ENCODE peak calls at places on chromosomes 4 and X, in nine cellular contexts. K is mammary epithelial cell, Z is IMR-90, X is SK-N-SH, A is spleen, W is Karpas-422, E is PC-9, P is pancreas, G is GM23338. M is an unnamed sample. For H3K4me1, the result is how much of the 10 kb centered on the place peaks cover.

GRCh38 chr4:147640331-147640730 is 23.1 kb downstream of the TMEM184C start:
- DNase-seq in W (no peak), G (no peak), E (no peak), P (no peak), A (no peak), X (no peak), Z (peak), K (no peak), M (no peak)

GRCh38 chr4:106032851-106033286 is 137.6 kb downstream of the NPNT start:
- DNase-seq in W (no peak), P (no peak), K (no peak), E (no peak), G (no peak), X (no peak), Z (no peak), A (peak), M (no peak)

GRCh38 chr4:48653217-48654014 is 126.7 kb downstream of the FRYL start:
- DNase-seq in A (no peak), X (peak), K (no peak), G (peak), P (peak), Z (peak), E (no peak), W (no peak), M (no peak)

GRCh38 chr4:15344041-15344440 is 83.8 kb upstream of the C1QTNF7 start:
- DNase-seq in X (no peak), P (no peak), G (no peak), W (no peak), Z (peak), K (peak), E (no peak), A (no peak), M (peak)

GRCh38 chr4:157808796-157809408 is 363.9 kb downstream of the GASK1B start:
- DNase-seq in E (no peak), K (no peak), W (no peak), A (no peak), X (no peak), Z (no peak), G (no peak), P (no peak), M (no peak)

GRCh38 chrX:120857240-120857639 is 18.4 kb downstream of the CT47B1 start:
- DNase-seq in G (peak), E (peak), X (no peak), A (no peak), Z (no peak), W (peak), K (no peak), P (no peak), M (no peak)

GRCh38 chrX:72630185-72630584 is 57.5 kb upstream of the HDAC8 start:
- DNase-seq in K (no peak), P (no peak), G (no peak), E (no peak), W (no peak), X (no peak), A (no peak), Z (no peak), M (no peak)

GRCh38 chr4:118284169-118284568 is 68.6 kb downstream of the PRSS12 start:
- DNase-seq in X (no peak), P (no peak), E (no peak), K (peak), W (peak), G (no peak), A (no peak), Z (peak), M (no peak)

GRCh38 chrX:137982791-137983190 is 416.9 kb downstream of the ZIC3 start:
- DNase-seq in G (no peak), W (no peak), Z (no peak), P (no peak), A (no peak), X (no peak), K (no peak), E (no peak), M (no peak)

GRCh38 chr4:148022975-148023374 is 291.1 kb downstream of the ARHGAP10 start:
- DNase-seq in P (no peak), A (no peak), G (no peak), W (no peak), X (no peak), Z (no peak), E (no peak), K (no peak), M (no peak)

GRCh38 chr4:4203688-4204400 is 22.9 kb downstream of the OTOP1 start:
- DNase-seq in P (no peak), K (no peak), G (no peak), W (no peak), A (no peak), Z (no peak), E (no peak), X (no peak), M (no peak)

GRCh38 chr4:14848210-14848609 is 154.1 kb upstream of the CPEB2 start:
- DNase-seq in A (no peak), G (no peak), W (no peak), K (no peak), P (no peak), X (no peak), Z (no peak), E (no peak), M (no peak)

GRCh38 chr4:157779084-157779483 is 393.7 kb downstream of the GASK1B start:
- DNase-seq in A (no peak), G (no peak), X (no peak), E (no peak), Z (no peak), W (peak), K (no peak), P (no peak), M (no peak)

GRCh38 chr4:2783790-2784189 is 9.1 kb upstream of the SH3BP2 start:
- DNase-seq in X (no peak), W (no peak), E (no peak), K (no peak), P (no peak), Z (no peak), A (no peak), G (no peak), M (no peak)

GRCh38 chrX:49308604-49309269 is 5.3 kb downstream of the GAGE10 start:
- DNase-seq in W (peak), P (no peak), Z (no peak), A (peak), X (no peak), E (no peak), G (no peak), K (peak), M (no peak)
- H3K4me3 ChIP-seq in W (peak), P (no peak), Z (no peak), A (peak), X (peak), E (no peak), G (peak), K (peak), M (peak)

GRCh38 chr4:65791807-65792308 is 121.6 kb upstream of the EPHA5 start:
- DNase-seq in K (peak), Z (no peak), G (peak), P (no peak), A (no peak), W (no peak), X (no peak), E (no peak), M (no peak)

GRCh38 chr4:65789341-65789740 is 119.1 kb upstream of the EPHA5 start:
- DNase-seq in G (no peak), Z (no peak), P (no peak), X (no peak), A (no peak), E (no peak), K (no peak), W (no peak), M (no peak)

GRCh38 chr4:65789850-65790249 is 119.6 kb upstream of the EPHA5 start:
- DNase-seq in W (no peak), E (no peak), P (no peak), A (no peak), K (no peak), X (no peak), G (no peak), Z (no peak), M (no peak)

GRCh38 chr4:65791111-65791806 is 121.0 kb upstream of the EPHA5 start:
- DNase-seq in X (no peak), G (no peak), K (no peak), A (no peak), E (no peak), W (no peak), P (no peak), Z (no peak), M (no peak)
- H3K27ac ChIP-seq in X (no peak), G (no peak), K (no peak), A (no peak), E (no peak), W (no peak), P (no peak), Z (no peak), M (no peak)

GRCh38 chrX:38154340-38154739 is 66.3 kb downstream of the SRPX start:
- DNase-seq in G (no peak), K (no peak), X (no peak), P (no peak), A (no peak), W (no peak), Z (no peak), E (no peak), M (no peak)

GRCh38 chrX:38156838-38157237 is 63.8 kb downstream of the SRPX start:
- DNase-seq in W (no peak), X (no peak), P (no peak), Z (peak), A (no peak), K (no peak), E (no peak), G (no peak), M (no peak)

GRCh38 chrX:38151426-38151825 is 69.2 kb downstream of the SRPX start:
- DNase-seq in Z (peak), W (no peak), G (no peak), X (no peak), A (no peak), P (no peak), K (no peak), E (no peak), M (no peak)

GRCh38 chrX:38150993-38151392 is 69.7 kb downstream of the SRPX start:
- DNase-seq in X (no peak), P (no peak), G (no peak), E (no peak), K (no peak), W (no peak), A (no peak), Z (no peak), M (no peak)

GRCh38 chrX:38154818-38155217 is 65.9 kb downstream of the SRPX start:
- DNase-seq in A (no peak), P (no peak), E (no peak), G (no peak), K (no peak), X (no peak), Z (no peak), W (no peak), M (no peak)
- H3K4me1 ChIP-seq in A (under half), P (under half), E (under half), G (under half), K (under half), X (under half), Z (under half), W (under half), M (under half)

GRCh38 chr4:41145571-41146078 is 68.7 kb downstream of the APBB2 start:
- DNase-seq in A (no peak), K (peak), Z (peak), P (no peak), W (no peak), E (no peak), X (no peak), G (no peak), M (no peak)

GRCh38 chr4:41144812-41145211 is 69.5 kb downstream of the APBB2 start:
- DNase-seq in X (no peak), P (no peak), E (no peak), Z (no peak), K (peak), W (no peak), G (no peak), A (no peak), M (no peak)

GRCh38 chr4:41142946-41143720 is 71.2 kb downstream of the APBB2 start:
- DNase-seq in W (no peak), E (peak), P (no peak), X (no peak), G (no peak), A (no peak), K (peak), Z (peak), M (peak)

GRCh38 chr4:41142356-41142755 is 72.0 kb downstream of the APBB2 start:
- DNase-seq in E (no peak), P (no peak), Z (no peak), W (no peak), G (no peak), X (no peak), A (no peak), K (no peak), M (no peak)

DNA sequence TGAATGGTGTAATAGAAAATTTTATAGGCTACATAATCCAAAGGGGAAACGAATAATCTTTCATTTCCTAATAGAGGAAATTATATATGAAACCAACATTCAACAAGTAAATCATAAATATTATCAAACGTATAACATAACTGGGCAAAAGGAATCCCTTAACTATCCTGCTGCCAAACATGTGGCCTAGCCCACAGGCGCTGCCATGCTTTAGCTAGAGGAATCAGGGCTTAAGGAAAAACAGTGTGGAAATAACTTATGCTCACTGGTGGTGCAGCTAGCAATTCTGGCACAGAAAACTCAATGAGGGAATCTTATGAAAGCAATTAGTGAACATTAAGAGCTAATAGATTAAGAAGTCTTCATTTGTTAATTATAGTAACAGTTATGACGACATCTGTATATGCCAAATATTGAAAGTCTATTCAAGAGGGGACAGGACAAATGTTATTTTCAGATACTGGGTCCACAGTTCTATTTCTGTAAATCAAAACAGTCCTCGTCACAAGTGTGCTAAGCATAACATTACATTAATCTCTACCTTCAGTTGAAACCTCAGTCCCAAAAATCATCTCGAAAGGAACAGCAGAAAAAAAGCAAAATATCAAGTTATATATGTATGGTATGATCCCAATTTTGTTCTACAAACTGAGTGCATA is 70.5 kb downstream of the APBB2 start:
- DNase-seq in K (no peak), P (no peak), G (no peak), Z (no peak), W (no peak), X (no peak), E (no peak), A (no peak), M (peak)
- H3K4me3 ChIP-seq in K (peak), P (no peak), G (no peak), Z (no peak), W (no peak), X (peak), E (no peak), A (no peak), M (no peak)

GRCh38 chr4:87042986-87043820 is 108.4 kb downstream of the AFF1 start:
- DNase-seq in A (no peak), X (no peak), W (no peak), G (peak), Z (no peak), P (no peak), E (no peak), K (no peak), M (no peak)
- H3K27ac ChIP-seq in A (no peak), X (no peak), W (no peak), G (peak), Z (no peak), P (peak), E (no peak), K (no peak), M (no peak)

DNA sequence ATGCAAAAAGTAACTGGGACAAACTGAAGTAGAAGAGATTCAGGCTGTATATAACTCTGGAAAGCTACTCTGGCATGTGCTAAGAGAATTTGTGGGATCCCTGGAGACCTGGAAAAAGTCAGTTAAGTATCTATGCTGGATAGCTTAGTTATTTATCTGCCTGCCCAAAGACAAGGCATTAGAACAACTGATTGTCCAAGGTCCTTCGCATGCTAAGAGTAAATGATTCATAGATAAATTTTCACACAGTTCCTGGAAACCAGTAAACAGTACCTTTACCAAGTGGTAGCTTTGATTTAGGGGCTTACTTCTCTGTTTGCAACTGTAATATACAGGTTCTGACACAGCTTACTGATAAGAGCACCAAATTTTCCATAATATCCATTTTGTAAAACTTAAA is 104.8 kb downstream of the ATP11C start:
- DNase-seq in P (no peak), A (no peak), G (no peak), X (no peak), E (no peak), Z (no peak), K (no peak), W (no peak), M (no peak)
- H3K4me1 ChIP-seq in P (under half), A (under half), G (half or more), X (half or more), E (under half), Z (under half), K (under half), W (half or more), M (half or more)

DNA sequence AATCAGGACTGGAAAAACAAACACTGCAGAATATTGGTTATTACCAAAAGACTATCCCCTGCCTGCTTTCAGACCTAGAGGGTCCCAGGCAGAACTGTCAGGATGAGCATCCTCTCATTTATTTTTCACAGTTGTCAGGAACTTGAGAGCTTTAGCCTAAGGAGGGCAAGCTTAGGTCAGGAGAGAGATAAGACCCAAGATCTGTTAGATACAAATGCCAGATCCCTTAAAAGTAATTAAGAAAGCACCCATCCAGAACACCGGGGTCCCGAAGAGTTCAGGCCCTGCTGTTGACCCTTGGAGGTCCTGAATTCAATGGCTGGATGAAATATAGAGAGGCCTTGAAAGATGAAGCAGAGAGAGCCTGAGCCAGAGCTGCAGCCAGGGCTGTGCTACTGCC is 5.9 kb upstream of the MAGEB3 start:
- DNase-seq in W (no peak), E (no peak), Z (no peak), G (no peak), A (no peak), X (no peak), K (no peak), P (no peak), M (no peak)
- H3K4me3 ChIP-seq in W (no peak), E (no peak), Z (no peak), G (no peak), A (no peak), X (no peak), K (no peak), P (no peak), M (no peak)

DNA sequence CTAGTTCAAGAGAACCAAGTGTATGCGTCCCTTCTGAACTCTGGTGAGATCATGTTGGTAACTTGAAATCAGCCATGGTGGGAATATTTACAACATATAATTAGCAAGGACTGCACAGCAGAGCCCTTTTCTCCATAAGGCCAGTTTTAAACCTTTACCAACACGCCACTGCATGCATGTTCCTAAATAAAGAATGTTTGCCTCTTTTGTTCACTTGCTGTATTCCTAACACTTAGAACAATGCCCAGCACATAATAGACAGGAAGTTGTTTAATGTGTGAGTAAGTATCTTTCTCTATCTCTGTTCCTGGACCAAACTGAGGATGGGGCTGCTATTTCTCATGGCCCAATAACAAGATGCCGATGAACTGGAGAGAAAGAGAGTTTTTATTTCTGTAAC is 51.2 kb upstream of the IL21 start:
- DNase-seq in Z (no peak), P (no peak), A (no peak), G (no peak), W (no peak), K (peak), X (no peak), E (no peak), M (no peak)
- H3K27ac ChIP-seq in Z (no peak), P (no peak), A (no peak), G (no peak), W (no peak), K (no peak), X (no peak), E (no peak), M (peak)

DNA sequence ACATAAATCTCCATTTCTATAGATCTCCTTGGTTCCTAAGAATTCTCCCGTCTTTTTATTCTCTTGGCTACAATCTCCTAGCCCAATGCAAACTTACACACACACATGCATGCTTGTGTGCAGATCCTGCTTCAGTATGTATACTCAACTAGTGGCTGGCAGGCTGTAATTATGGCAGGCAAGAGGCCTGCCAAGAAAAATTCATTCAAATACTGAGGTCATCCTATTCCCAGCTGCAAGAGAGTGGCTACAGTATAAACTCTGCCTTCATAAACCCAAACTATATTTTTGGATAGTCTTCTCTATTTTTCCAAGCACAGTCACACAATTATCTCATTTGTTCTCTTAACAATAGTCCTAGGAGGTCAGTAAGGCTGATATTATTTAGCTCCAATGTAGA is 95.2 kb downstream of the SHROOM4 start:
- DNase-seq in P (no peak), Z (peak), E (no peak), K (no peak), G (no peak), A (no peak), W (no peak), X (no peak), M (no peak)
- H3K4me1 ChIP-seq in P (under half), Z (under half), E (under half), K (under half), G (under half), A (under half), W (under half), X (under half), M (under half)